ENCODE peak calls at places on chromosome 9, in ten cellular contexts. Q is H1, E is ovary, N is testis, T is HepG2, A is stomach, U is IMR-90, I is breast epithelium, H is heart left ventricle, Y is lower leg skin. J is an unnamed sample.
A peak's percentile ranks its signal among the peaks of the same experiment; 100 is the strongest.

GRCh38 chr9:81083821-81084512 is 605.4 kb downstream of the TLE1 start:
- DNase-seq in Q (no peak), E (no peak), N (no peak), T (no peak), A (no peak), U (peak; percentile 80), I (no peak), H (no peak), Y (no peak), J (no peak)

GRCh38 chr9:110179734-110180133 is 28.2 kb downstream of the C9orf152 start:
- DNase-seq in Q (no peak), E (no peak), N (no peak), T (no peak), A (no peak), U (peak; percentile 86), I (no peak), H (no peak), Y (no peak), J (no peak)

GRCh38 chr9:882416-882931 is 41.0 kb downstream of the DMRT1 start:
- DNase-seq in Q (no peak), E (no peak), N (no peak), T (peak; percentile 35), A (no peak), U (no peak), I (no peak), H (no peak), Y (no peak), J (no peak)

GRCh38 chr9:100690438-100690837 is 112.6 kb downstream of the CAVIN4 start:
- DNase-seq in Q (no peak), E (no peak), N (no peak), T (no peak), A (no peak), U (no peak), I (no peak), H (no peak), Y (no peak), J (no peak)

GRCh38 chr9:122032346-122032745 is 60.8 kb downstream of the TTLL11 start:
- DNase-seq in Q (no peak), E (no peak), N (no peak), T (no peak), A (no peak), U (no peak), I (no peak), H (no peak), Y (no peak), J (no peak)

GRCh38 chr9:91119147-91119546 is 242.6 kb downstream of the AUH start:
- DNase-seq in Q (no peak), E (no peak), N (no peak), T (no peak), A (no peak), U (peak; percentile 77), I (no peak), H (no peak), Y (peak; percentile 48), J (no peak)

GRCh38 chr9:124453586-124454191 is 3.4 kb downstream of the ADGRD2 start:
- DNase-seq in Q (no peak), E (no peak), N (no peak), T (no peak), A (no peak), U (no peak), I (no peak), H (no peak), Y (no peak), J (peak; percentile 65)

GRCh38 chr9:111949919-111950318 is 53.3 kb downstream of the UGCG start:
- DNase-seq in Q (no peak), E (no peak), N (no peak), T (no peak), A (no peak), U (peak; percentile 55), I (no peak), H (no peak), Y (no peak), J (no peak)

GRCh38 chr9:31541626-31542025 is 842.8 kb upstream of the ACO1 start:
- DNase-seq in Q (no peak), E (no peak), N (no peak), T (no peak), A (no peak), U (no peak), I (no peak), H (no peak), Y (no peak), J (no peak)

GRCh38 chr9:15137089-15137488 is 169.9 kb downstream of the TTC39B start:
- DNase-seq in Q (no peak), E (no peak), N (no peak), T (no peak), A (no peak), U (no peak), I (no peak), H (no peak), Y (no peak), J (no peak)
- H3K4me3 ChIP-seq in Q (no peak overlapping the region), E (no peak overlapping the region), N (no peak overlapping the region), T (no peak overlapping the region), A (no peak overlapping the region), U (no peak overlapping the region), I (no peak overlapping the region), H (no peak overlapping the region), Y (no peak overlapping the region), J (no peak overlapping the region)

GRCh38 chr9:137454506-137455360 is 4.4 kb downstream of the NSMF start:
- DNase-seq in Q (no peak), E (peak; percentile 66), N (peak; percentile 61), T (peak; percentile 84), A (peak; percentile 71), U (no peak), I (no peak), H (peak; percentile 46), Y (no peak), J (peak; percentile 73)
- TF ChIP-seq POLR2A in Q (no peak), E (no peak), N (no peak), T (no peak), A (no peak), U (no peak), I (no peak), H (no peak), Y (no peak), J (peak; percentile 87)

GRCh38 chr9:17802249-17802857 is 223.5 kb downstream of the SH3GL2 start:
- DNase-seq in Q (no peak), E (no peak), N (no peak), T (no peak), A (no peak), U (peak; percentile 16), I (no peak), H (no peak), Y (no peak), J (no peak)
- TF ChIP-seq CTCF in Q (no peak), E (no peak), N (peak; percentile 45), T (peak; percentile 22), A (peak; percentile 52), U (peak; percentile 69), I (no peak), H (no peak), Y (no peak), J (peak; percentile 51)

GRCh38 chr9:35687972-35688557 is 1.7 kb downstream of the TPM2 start:
- DNase-seq in Q (no peak), E (no peak), N (no peak), T (no peak), A (no peak), U (no peak), I (no peak), H (peak; percentile 54), Y (no peak), J (no peak)
- H3K4me3 ChIP-seq in Q (no peak overlapping the region), E (peak overlapping the region; percentile 66), N (peak overlapping the region; percentile 77), T (no peak overlapping the region), A (peak overlapping the region; percentile 67), U (peak overlapping the region; percentile 83), I (peak overlapping the region; percentile 68), H (peak overlapping the region; percentile 85), Y (no peak overlapping the region), J (peak overlapping the region; percentile 75)

GRCh38 chr9:129939426-129939825 is 103.6 kb downstream of the FNBP1 start:
- DNase-seq in Q (no peak), E (no peak), N (no peak), T (no peak), A (no peak), U (no peak), I (no peak), H (no peak), Y (no peak), J (no peak)

GRCh38 chr9:129933709-129934586 is 98.7 kb downstream of the USP20 start:
- DNase-seq in Q (no peak), E (no peak), N (no peak), T (no peak), A (no peak), U (peak; percentile 14), I (no peak), H (no peak), Y (no peak), J (no peak)

GRCh38 chr9:129933215-129933614 is 98.0 kb downstream of the USP20 start:
- DNase-seq in Q (no peak), E (no peak), N (no peak), T (no peak), A (no peak), U (no peak), I (no peak), H (no peak), Y (no peak), J (no peak)

GRCh38 chr9:129936222-129936621 is 101.0 kb downstream of the USP20 start:
- DNase-seq in Q (no peak), E (no peak), N (no peak), T (no peak), A (no peak), U (no peak), I (no peak), H (no peak), Y (no peak), J (no peak)

GRCh38 chr9:129938291-129938979 is 103.2 kb downstream of the USP20 start:
- DNase-seq in Q (no peak), E (no peak), N (no peak), T (no peak), A (no peak), U (peak; percentile 84), I (no peak), H (no peak), Y (no peak), J (no peak)
- TF ChIP-seq POLR2A in Q (no peak), E (no peak), N (no peak), T (no peak), A (no peak), U (no peak), I (no peak), H (no peak), Y (no peak), J (no peak)

GRCh38 chr9:96140401-96141180 is 161.4 kb downstream of the HSD17B3 start:
- DNase-seq in Q (no peak), E (peak; percentile 34), N (peak; percentile 51), T (no peak), A (peak; percentile 41), U (no peak), I (no peak), H (no peak), Y (no peak), J (no peak)
- TF ChIP-seq CTCF in Q (no peak), E (no peak), N (no peak), T (no peak), A (no peak), U (no peak), I (no peak), H (no peak), Y (no peak), J (no peak)

GRCh38 chr9:137757613-137758029 is 120.0 kb upstream of the CACNA1B start:
- DNase-seq in Q (no peak), E (no peak), N (no peak), T (no peak), A (no peak), U (peak; percentile 86), I (no peak), H (no peak), Y (no peak), J (peak; percentile 47)
- H3K4me3 ChIP-seq in Q (no peak overlapping the region), E (no peak overlapping the region), N (no peak overlapping the region), T (no peak overlapping the region), A (no peak overlapping the region), U (no peak overlapping the region), I (no peak overlapping the region), H (no peak overlapping the region), Y (no peak overlapping the region), J (no peak overlapping the region)

GRCh38 chr9:135272608-135273007 is 185.1 kb downstream of the OLFM1 start:
- DNase-seq in Q (no peak), E (no peak), N (no peak), T (no peak), A (no peak), U (no peak), I (no peak), H (no peak), Y (no peak), J (no peak)
- TF ChIP-seq POLR2A in Q (no peak), E (no peak), N (no peak), T (no peak), A (no peak), U (no peak), I (no peak), H (no peak), Y (no peak), J (no peak)